ENCODE peak calls at places on chromosomes 11 and 22, in seven cellular contexts. Q is renal cortical epithelial cell, U is GM19239, X is GM13976, Y is fibroblast of the aortic adventitia, L is NB4, I is cardiac fibroblast. K is an unnamed sample.

GRCh38 chr22:30572840-30573593 is 1.4 kb downstream of the GAL3ST1 start:
- DNase-seq in X (no peak), U (no peak), Q (peak), L (no peak), Y (no peak), I (no peak), K (no peak)

GRCh38 chr22:43783777-43784176 is 28.3 kb downstream of the EFCAB6 start:
- DNase-seq in Q (no peak), Y (no peak), I (no peak), X (no peak), U (no peak), L (no peak), K (no peak)

GRCh38 chr22:27692243-27692642 is 109.3 kb downstream of the MN1 start:
- DNase-seq in Y (peak), U (no peak), L (no peak), I (peak), Q (no peak), X (no peak), K (no peak)

GRCh38 chr22:27032121-27032761 is 374.9 kb downstream of the MIAT start:
- DNase-seq in L (peak), I (no peak), U (no peak), Q (no peak), Y (no peak), X (no peak), K (no peak)

GRCh38 chr22:42786606-42787356 is 66.1 kb upstream of the A4GALT start:
- DNase-seq in U (no peak), Y (no peak), Q (no peak), X (no peak), I (no peak), L (no peak), K (no peak)

GRCh38 chr11:46387919-46388618 is 3.5 kb downstream of the CHRM4 start:
- DNase-seq in L (peak), U (no peak), Y (peak), Q (no peak), X (no peak), I (no peak), K (no peak)

GRCh38 chr11:77250881-77251640 is 50.4 kb downstream of the GDPD4 start:
- DNase-seq in Q (peak), I (peak), Y (peak), X (no peak), L (no peak), U (no peak), K (no peak)

GRCh38 chr22:46905834-46906233 is 143.4 kb downstream of the TBC1D22A start:
- DNase-seq in X (no peak), U (no peak), I (no peak), Y (no peak), L (no peak), Q (no peak), K (no peak)

GRCh38 chr11:68297812-68298658 is 14.4 kb upstream of the LRP5 start:
- DNase-seq in U (peak), Q (no peak), Y (peak), L (peak), I (peak), X (peak), K (peak)

GRCh38 chr11:2574553-2575535 is 125.0 kb downstream of the KCNQ1OT1 start:
- DNase-seq in Q (no peak), U (no peak), I (no peak), Y (no peak), X (no peak), L (no peak), K (peak)

GRCh38 chr11:116529210-116529609 is 243.6 kb downstream of the BUD13 start:
- DNase-seq in X (no peak), Y (no peak), I (no peak), Q (no peak), U (no peak), L (no peak), K (no peak)

GRCh38 chr11:64088159-64089026 is 52.7 kb downstream of the FLRT1 start:
- DNase-seq in Y (no peak), Q (no peak), L (peak), X (no peak), U (no peak), I (no peak), K (no peak)

GRCh38 chr11:65776196-65776595 is 4.6 kb downstream of the AP5B1 start:
- DNase-seq in Y (no peak), L (peak), Q (no peak), U (no peak), I (peak), X (peak), K (peak)

GRCh38 chr11:57974132-57974531 is 49.5 kb upstream of the OR9Q1 start:
- DNase-seq in X (no peak), Y (no peak), Q (no peak), L (no peak), U (no peak), I (no peak), K (no peak)

GRCh38 chr11:119120639-119121007 is 757 bp upstream of the HINFP start:
- DNase-seq in X (no peak), I (no peak), Y (peak), L (peak), U (no peak), Q (peak), K (no peak)

GRCh38 chr22:20283674-20284066 is 15.6 kb upstream of the RTN4R start:
- DNase-seq in L (no peak), X (no peak), U (no peak), Y (no peak), Q (no peak), I (no peak), K (no peak)

GRCh38 chr22:29330753-29331152 is 15.3 kb upstream of the RASL10A start:
- DNase-seq in X (no peak), Q (peak), L (peak), I (peak), U (no peak), Y (peak), K (peak)

GRCh38 chr11:46373787-46374740 is 7.4 kb upstream of the MDK start:
- DNase-seq in Y (no peak), I (no peak), Q (no peak), X (no peak), L (no peak), U (no peak), K (no peak)

GRCh38 chr11:304915-305833 is 2.4 kb upstream of the IFITM2 start:
- DNase-seq in Q (peak), L (peak), U (peak), X (peak), I (peak), Y (peak), K (peak)

GRCh38 chr22:39179401-39179827 is 26.9 kb upstream of the CBX7 start:
- DNase-seq in Y (no peak), Q (no peak), U (no peak), X (no peak), L (no peak), I (no peak), K (no peak)

GRCh38 chr11:111930472-111930871 is 6.7 kb upstream of the DIXDC1 start:
- DNase-seq in Q (no peak), U (no peak), Y (no peak), I (no peak), L (no peak), X (no peak), K (no peak)

GRCh38 chr11:13107544-13108044 is 98.5 kb downstream of the RASSF10 start:
- DNase-seq in X (no peak), Y (no peak), I (no peak), U (no peak), Q (no peak), L (no peak), K (no peak)

GRCh38 chr22:41532908-41533825 is 11.1 kb downstream of the POLR3H start:
- DNase-seq in L (peak), Q (peak), U (peak), X (peak), I (peak), Y (peak), K (peak)

GRCh38 chr11:78138694-78139421 is 568 bp downstream of the ALG8 start:
- DNase-seq in L (peak), I (peak), U (peak), Y (no peak), X (peak), Q (peak), K (peak)

GRCh38 chr22:30336752-30337460 is 10.2 kb upstream of the TBC1D10A start:
- DNase-seq in L (no peak), U (no peak), Y (no peak), Q (no peak), I (no peak), X (no peak), K (peak)

GRCh38 chr22:26616650-26617049 is 1.2 kb downstream of the CRYBB1 start:
- DNase-seq in U (no peak), I (no peak), Y (no peak), L (no peak), X (no peak), Q (no peak), K (no peak)

GRCh38 chr11:65013130-65013691 is 749 bp upstream of the ARL2 start:
- DNase-seq in Y (peak), U (peak), I (peak), X (peak), L (peak), Q (peak), K (peak)

GRCh38 chr11:87036756-87037449 is 831 bp upstream of the TMEM135 start:
- DNase-seq in I (no peak), U (no peak), L (peak), Q (peak), X (peak), Y (no peak), K (no peak)

GRCh38 chr11:1556278-1557167 is 15.5 kb downstream of the DUSP8 start:
- DNase-seq in I (no peak), L (no peak), Q (no peak), Y (no peak), U (no peak), X (no peak), K (no peak)

GRCh38 chr11:8934735-8935478 is 2.2 kb upstream of the C11orf16 start:
- DNase-seq in L (no peak), X (no peak), I (peak), Y (peak), Q (peak), U (no peak), K (no peak)

GRCh38 chr11:65640483-65641207 is 2.7 kb downstream of the SIPA1 start:
- DNase-seq in Q (no peak), L (peak), X (peak), Y (no peak), U (no peak), I (no peak), K (peak)

GRCh38 chr11:403761-404431 is 9.9 kb downstream of the PKP3 start:
- DNase-seq in U (no peak), Q (no peak), Y (no peak), X (no peak), L (no peak), I (no peak), K (peak)

GRCh38 chr22:36194971-36195370 is 6.6 kb downstream of the APOL4 start:
- DNase-seq in Y (peak), Q (peak), U (peak), L (peak), I (peak), X (peak), K (no peak)

GRCh38 chr22:22721681-22722309 is 77.4 kb downstream of the GGTLC2 start:
- DNase-seq in I (peak), Y (peak), Q (peak), U (no peak), L (peak), X (no peak), K (no peak)

GRCh38 chr11:12827929-12828812 is 153.9 kb downstream of the TEAD1 start:
- DNase-seq in L (peak), U (peak), Y (peak), Q (peak), I (peak), X (peak), K (peak)

GRCh38 chr22:27489265-27489675 is 312.3 kb downstream of the MN1 start:
- DNase-seq in U (no peak), Q (peak), Y (peak), X (no peak), I (peak), L (no peak), K (peak)

GRCh38 chr11:105821366-105821765 is 200.7 kb downstream of the MSANTD4 start:
- DNase-seq in Y (no peak), I (no peak), Q (peak), L (no peak), X (no peak), U (no peak), K (no peak)

K was measured in right lobe of liver.